ENCODE peak calls at places on chromosomes 6 and 20, in ten cellular contexts. S is activated T-cell treated with anti-CD3 and anti-CD28 coated beads for 1 hour, M is neural progenitor cell, U is NCI-H2171 treated with DMSO at 0.1 percent for 48 hours, K is LoVo, X is SHP77, F is SJSA1, A is left lung, L is ELR, J is COR-L47. V is an unnamed sample.

GRCh38 chr6:131134950-131135243 is 370 bp upstream of the AKAP7 start:
- DNase-seq in S (no peak), F (no peak), M (no peak), J (no peak), A (no peak), L (no peak), K (no peak), X (no peak), U (peak), V (no peak)

GRCh38 chr6:37637562-37638413 is 59.9 kb downstream of the MDGA1 start:
- DNase-seq in A (no peak), S (no peak), K (no peak), L (no peak), X (no peak), U (no peak), F (no peak), J (no peak), M (no peak), V (no peak)

GRCh38 chr20:39112196-39112743 is 150.1 kb downstream of the DHX35 start:
- DNase-seq in L (peak), S (no peak), M (peak), K (peak), U (peak), F (peak), X (peak), A (no peak), J (peak), V (no peak)

GRCh38 chr6:85772641-85773040 is 130.0 kb upstream of the SYNCRIP start:
- DNase-seq in U (no peak), A (no peak), L (no peak), M (no peak), J (no peak), F (no peak), X (no peak), S (no peak), K (no peak), V (no peak)

GRCh38 chr20:61528591-61528990 is 276.5 kb downstream of the CDH4 start:
- DNase-seq in K (no peak), M (no peak), L (no peak), U (no peak), S (no peak), X (no peak), J (no peak), A (no peak), F (no peak), V (no peak)

GRCh38 chr20:49657118-49657901 is 56.4 kb downstream of the B4GALT5 start:
- DNase-seq in F (no peak), M (no peak), K (no peak), A (no peak), S (no peak), L (no peak), J (no peak), X (no peak), U (no peak), V (no peak)

GRCh38 chr6:15461127-15461944 is 201.5 kb downstream of the DTNBP1 start:
- DNase-seq in F (no peak), M (no peak), U (no peak), X (no peak), L (no peak), J (no peak), K (no peak), S (no peak), A (no peak), V (no peak)

GRCh38 chr6:109428889-109429477 is 11.4 kb downstream of the PPIL6 start:
- DNase-seq in U (peak), S (no peak), X (no peak), A (no peak), L (peak), K (no peak), F (no peak), M (no peak), J (no peak), V (no peak)

GRCh38 chr20:51129201-51129671 is 106.3 kb upstream of the KCNG1 start:
- DNase-seq in X (no peak), L (no peak), S (no peak), K (no peak), F (no peak), A (no peak), U (no peak), M (no peak), J (no peak), V (no peak)

GRCh38 chr6:37793067-37793466 is 26.5 kb upstream of the ZFAND3 start:
- DNase-seq in M (no peak), U (no peak), F (no peak), K (no peak), S (no peak), A (no peak), J (no peak), X (no peak), L (no peak), V (no peak)

GRCh38 chr6:99219788-99220187 is 129.7 kb downstream of the FAXC start:
- DNase-seq in F (no peak), M (peak), U (no peak), X (no peak), A (no peak), K (no peak), L (peak), S (no peak), J (no peak), V (no peak)

GRCh38 chr20:9945406-9945805 is 89.4 kb upstream of the ANKEF1 start:
- DNase-seq in S (no peak), U (no peak), K (peak), M (peak), A (no peak), X (no peak), F (no peak), J (no peak), L (peak), V (no peak)

GRCh38 chr6:56900784-56901183 is 54.1 kb upstream of the BEND6 start:
- DNase-seq in A (no peak), U (no peak), X (no peak), M (no peak), K (no peak), F (no peak), L (no peak), J (no peak), S (no peak), V (no peak)

GRCh38 chr6:72559067-72559466 is 62.8 kb upstream of the KCNQ5 start:
- DNase-seq in X (no peak), L (no peak), K (no peak), J (no peak), M (no peak), S (no peak), F (no peak), A (no peak), U (no peak), V (no peak)

GRCh38 chr20:52422574-52423463 is 231.2 kb upstream of the ZFP64 start:
- DNase-seq in F (peak), M (no peak), X (no peak), K (no peak), J (no peak), L (peak), S (no peak), A (no peak), U (no peak), V (no peak)

GRCh38 chr6:22457986-22458385 is 111.4 kb upstream of the HDGFL1 start:
- DNase-seq in A (no peak), X (no peak), M (no peak), S (no peak), L (no peak), J (no peak), U (no peak), F (no peak), K (no peak), V (no peak)

GRCh38 chr6:47476794-47477496 is 644 bp upstream of the CD2AP start:
- DNase-seq in M (no peak), K (peak), S (no peak), U (peak), X (no peak), A (no peak), J (no peak), L (no peak), F (no peak), V (peak)